ENCODE peak calls at places on chromosome 4, in four cellular contexts. W is substantia nigra; K is stimulated activated naive CD4-positive, alpha-beta T cell treated with Interleukin-2 at 50 U/mL for 16 hours; X is GM19239. Q is an unnamed sample.

GRCh38 chr4:101067383-101067782 is 279.9 kb downstream of the PPP3CA start:
- DNase-seq in W (no peak), K (no peak), X (no peak), Q (no peak)

GRCh38 chr4:101818362-101818761 is 27.8 kb downstream of the BANK1 start:
- DNase-seq in W (no peak), K (no peak), X (no peak), Q (no peak)

GRCh38 chr4:72311291-72311690 is 257.7 kb downstream of the ADAMTS3 start:
- DNase-seq in W (no peak), K (no peak), X (no peak), Q (no peak)

GRCh38 chr4:169225058-169225751 is 45.6 kb downstream of the SH3RF1 start:
- DNase-seq in W (no peak), K (no peak), X (no peak), Q (no peak)

GRCh38 chr4:186765138-186765537 is 41.5 kb upstream of the FAT1 start:
- DNase-seq in W (no peak), K (no peak), X (no peak), Q (no peak)

GRCh38 chr4:150082241-150082640 is 4.0 kb downstream of the DCLK2 start:
- DNase-seq in W (no peak), K (no peak), X (no peak), Q (no peak)

GRCh38 chr4:7738458-7739076 is 201.1 kb downstream of the AFAP1 start:
- DNase-seq in W (no peak), K (no peak), X (no peak), Q (no peak)

GRCh38 chr4:145041378-145041777 is 56.6 kb downstream of the ANAPC10 start:
- DNase-seq in W (peak), K (no peak), X (peak), Q (peak)

GRCh38 chr4:71697031-71697430 is 86.8 kb downstream of the GC start:
- DNase-seq in W (no peak), K (no peak), X (no peak), Q (no peak)

GRCh38 chr4:104901438-104901837 is 245.2 kb upstream of the TET2 start:
- DNase-seq in W (peak), K (no peak), X (no peak), Q (peak)

GRCh38 chr4:158182736-158183135 is 9.9 kb upstream of the GASK1B start:
- DNase-seq in W (no peak), K (no peak), X (no peak), Q (no peak)

GRCh38 chr4:181254771-181255170 is 988.4 kb upstream of the TENM3 start:
- DNase-seq in W (no peak), K (no peak), X (no peak), Q (no peak)

GRCh38 chr4:15498356-15498755 is 28.7 kb downstream of the CC2D2A start:
- DNase-seq in W (no peak), K (no peak), X (no peak), Q (no peak)

GRCh38 chr4:162560073-162560472 is 396.3 kb upstream of the FSTL5 start:
- DNase-seq in W (no peak), K (no peak), X (no peak), Q (no peak)

GRCh38 chr4:17650404-17650803 is 36.0 kb downstream of the MED28 start:
- DNase-seq in W (no peak), K (no peak), X (no peak), Q (no peak)

GRCh38 chr4:126592088-126592487 is 1040.7 kb upstream of the INTU start:
- DNase-seq in W (no peak), K (no peak), X (no peak), Q (no peak)

GRCh38 chr4:19945979-19946380 is 305.7 kb upstream of the SLIT2 start:
- DNase-seq in W (no peak), K (no peak), X (no peak), Q (no peak)

GRCh38 chr4:139521764-139522373 is 34.1 kb downstream of the SETD7 start:
- DNase-seq in W (peak), K (no peak), X (no peak), Q (peak)

GRCh38 chr4:11881364-11881763 is 452.7 kb upstream of the HS3ST1 start:
- DNase-seq in W (no peak), K (no peak), X (no peak), Q (no peak)

GRCh38 chr4:76498550-76498949 is 63.5 kb downstream of the SHROOM3 start:
- DNase-seq in W (no peak), K (no peak), X (no peak), Q (no peak)